ENCODE peak calls at places on chromosome 22, in ten cellular contexts. D is caudate nucleus, I is fibroblast of lung, C is aorta, K is thoracic aorta, S is Peyer's patch, H is Karpas-422, N is upper lobe of right lung, A is lower lobe of right lung, B is ovary. V is an unnamed sample.

GRCh38 chr22:48319321-48320047 is 1508.2 kb downstream of the BRD1 start:
- DNase-seq in H (no peak), S (no peak), D (no peak), I (no peak), B (peak), K (no peak), A (peak), C (no peak), N (peak), V (no peak)

GRCh38 chr22:31615940-31616314 is 46.1 kb downstream of the PISD start:
- DNase-seq in A (no peak), C (no peak), K (no peak), S (no peak), D (no peak), H (no peak), I (no peak), N (no peak), B (no peak), V (no peak)

GRCh38 chr22:29145321-29146072 is 60.2 kb upstream of the EMID1 start:
- DNase-seq in H (no peak), K (no peak), I (no peak), S (peak), C (no peak), D (no peak), N (no peak), A (no peak), B (no peak), V (no peak)

GRCh38 chr22:42813501-42813900 is 43.6 kb downstream of the ARFGAP3 start:
- DNase-seq in C (no peak), N (no peak), K (no peak), A (no peak), H (no peak), B (no peak), S (no peak), D (no peak), I (no peak), V (no peak)

GRCh38 chr22:32202539-32203180 is 2.2 kb downstream of the RFPL2 start:
- DNase-seq in N (peak), K (no peak), S (peak), C (no peak), I (peak), D (no peak), B (no peak), H (peak), A (peak), V (no peak)

GRCh38 chr22:29871684-29872083 is 11.3 kb upstream of the MTMR3 start:
- DNase-seq in C (no peak), N (no peak), A (no peak), K (no peak), D (peak), S (no peak), B (no peak), I (peak), H (no peak), V (no peak)

GRCh38 chr22:23380911-23381310 is 199.2 kb downstream of the IGLL1 start:
- DNase-seq in K (no peak), D (no peak), H (no peak), N (no peak), C (no peak), I (no peak), S (no peak), B (no peak), A (no peak), V (no peak)

GRCh38 chr22:48744283-48744641 is 1083.4 kb downstream of the BRD1 start:
- DNase-seq in K (no peak), I (no peak), B (no peak), S (no peak), H (no peak), N (peak), C (no peak), D (no peak), A (no peak), V (no peak)

GRCh38 chr22:19043111-19044085 is 78.8 kb downstream of the DGCR2 start:
- DNase-seq in K (no peak), A (peak), C (no peak), S (peak), I (peak), N (peak), D (no peak), H (no peak), B (no peak), V (no peak)

GRCh38 chr22:42883970-42884369 is 26.9 kb upstream of the ARFGAP3 start:
- DNase-seq in D (no peak), H (no peak), N (no peak), S (no peak), A (no peak), B (no peak), K (no peak), C (no peak), I (no peak), V (no peak)

DNA sequence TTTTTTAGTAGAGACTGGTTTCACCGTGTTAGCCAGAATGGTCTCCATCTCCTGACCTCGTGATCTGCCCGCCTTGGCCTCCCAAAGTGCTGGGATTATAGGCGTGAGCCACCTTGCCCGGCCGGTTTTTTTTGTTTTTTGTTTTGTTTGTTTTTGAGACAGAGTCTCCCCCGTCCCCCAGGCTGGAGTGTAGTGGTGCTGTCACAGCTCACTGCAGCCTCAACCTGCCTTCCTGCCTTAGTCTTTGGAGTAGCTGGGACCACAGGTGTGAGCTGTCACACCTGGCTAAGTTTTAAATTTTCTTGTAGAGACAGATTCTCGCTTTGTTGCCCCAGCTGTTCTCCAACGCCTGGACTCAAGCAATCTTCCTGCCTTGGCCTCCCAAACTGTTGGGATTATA is 3.2 kb downstream of the PPIL2 start:
- DNase-seq in D (no peak), C (no peak), H (no peak), B (no peak), I (no peak), A (no peak), N (no peak), K (no peak), S (no peak), V (no peak)
- H3K27ac ChIP-seq in D (no peak), C (no peak), H (no peak), B (no peak), I (no peak), A (no peak), N (no peak), K (no peak), S (no peak), V (no peak)

GRCh38 chr22:46776876-46777608 is 14.6 kb downstream of the TBC1D22A start:
- DNase-seq in H (peak), K (no peak), A (no peak), S (no peak), C (no peak), B (no peak), N (no peak), I (no peak), D (no peak), V (no peak)
- H3K27ac ChIP-seq in H (peak), K (no peak), A (peak), S (no peak), C (no peak), B (no peak), N (no peak), I (no peak), D (peak), V (no peak)

DNA sequence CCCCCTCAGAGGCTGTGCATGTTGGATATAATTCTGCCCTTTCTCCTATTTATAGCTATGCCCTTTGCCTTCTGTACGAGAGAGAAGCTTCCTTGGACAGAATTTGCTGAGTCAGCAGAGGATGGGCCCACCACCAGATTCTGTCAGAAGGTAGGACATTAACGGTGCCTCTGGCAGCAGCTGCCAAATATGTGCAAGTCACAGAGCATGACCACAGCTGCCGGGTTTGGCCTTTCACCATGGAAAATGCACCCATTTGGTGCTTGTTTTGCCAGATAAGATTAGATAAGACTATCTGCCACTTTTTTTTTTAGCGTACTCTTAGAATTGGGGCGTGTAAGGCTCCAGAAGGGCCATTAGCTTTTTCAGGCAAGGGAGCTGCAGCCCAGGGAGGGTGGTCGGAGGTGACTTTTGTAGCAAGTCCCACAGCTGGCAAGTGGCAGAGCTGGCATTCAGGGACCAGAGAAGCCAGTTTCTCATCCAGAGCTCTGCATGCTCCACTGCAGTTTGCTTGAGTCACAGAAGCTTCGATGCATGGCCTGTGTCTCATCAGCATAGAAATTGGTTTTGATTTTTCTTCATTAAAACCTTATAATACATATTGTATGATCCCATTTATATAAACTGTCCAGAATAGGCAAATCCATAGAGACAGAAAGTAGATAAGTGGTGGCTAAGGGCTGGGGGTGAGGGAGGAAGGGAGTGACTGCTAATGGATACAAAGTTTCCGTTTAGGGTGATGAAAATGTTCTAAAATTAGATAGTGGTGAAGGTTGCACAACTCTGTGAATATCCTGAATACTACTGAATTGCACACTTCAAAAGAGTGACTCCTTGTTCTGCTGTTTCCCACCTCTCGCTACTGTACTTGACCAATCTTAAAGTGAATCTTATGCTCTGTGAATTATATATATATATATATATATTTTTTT is 15.8 kb downstream of the UPB1 start:
- DNase-seq in S (peak), N (no peak), K (no peak), B (no peak), C (peak), I (peak), D (no peak), H (peak), A (no peak), V (no peak)
- H3K27ac ChIP-seq in S (no peak), N (no peak), K (no peak), B (no peak), C (no peak), I (no peak), D (no peak), H (peak), A (peak), V (no peak)

DNA sequence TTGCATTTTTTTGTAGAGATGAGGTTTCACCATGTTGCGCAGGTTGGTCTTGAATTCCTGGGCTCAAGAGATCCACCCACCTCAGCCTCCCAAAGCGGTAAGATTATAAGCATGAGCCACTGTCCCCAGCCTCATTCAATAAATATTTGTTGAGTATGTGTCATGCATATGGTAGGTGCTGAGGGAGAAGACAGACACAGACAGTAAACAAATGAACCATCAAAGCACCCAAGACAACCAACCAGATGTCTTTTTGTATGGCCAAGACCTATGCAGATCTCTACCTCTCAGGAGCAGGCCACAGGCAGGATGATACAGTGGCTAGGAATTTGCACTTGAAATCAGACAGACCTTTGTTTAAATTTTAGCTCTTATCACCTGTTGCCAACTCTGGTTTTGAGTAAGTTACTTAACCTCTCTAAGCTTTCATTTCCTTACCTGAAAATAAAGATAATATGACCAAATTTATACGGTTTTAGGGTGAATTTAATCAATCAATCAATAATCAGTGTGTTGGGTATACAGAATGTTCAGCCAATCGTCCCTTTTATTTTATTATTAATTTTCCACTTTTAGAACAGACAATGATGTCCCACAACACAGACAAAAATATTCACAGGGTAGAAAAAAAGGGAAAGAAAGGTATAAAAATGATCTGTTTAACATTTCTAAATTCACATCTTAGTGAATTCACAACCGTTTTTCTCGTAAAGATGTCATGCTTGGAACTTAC is 128.2 kb downstream of the SGSM3 start:
- DNase-seq in N (no peak), D (no peak), S (no peak), H (no peak), C (no peak), B (no peak), I (peak), K (no peak), A (no peak), V (no peak)
- H3K27ac ChIP-seq in N (peak), D (no peak), S (no peak), H (peak), C (no peak), B (no peak), I (peak), K (peak), A (peak), V (no peak)

GRCh38 chr22:45787770-45788169 is 116.1 kb downstream of the ATXN10 start:
- DNase-seq in C (no peak), S (no peak), B (no peak), A (no peak), D (no peak), I (no peak), N (no peak), H (no peak), K (no peak), V (no peak)

GRCh38 chr22:45783021-45783420 is 111.4 kb downstream of the ATXN10 start:
- DNase-seq in S (no peak), B (no peak), D (no peak), A (no peak), N (no peak), I (no peak), H (peak), C (no peak), K (no peak), V (no peak)

GRCh38 chr22:45783690-45784089 is 112.1 kb downstream of the ATXN10 start:
- DNase-seq in I (no peak), A (no peak), K (no peak), B (no peak), C (no peak), N (no peak), H (no peak), S (no peak), D (no peak), V (no peak)

GRCh38 chr22:45784357-45785277 is 113.0 kb downstream of the ATXN10 start:
- DNase-seq in K (no peak), C (no peak), I (no peak), N (no peak), S (no peak), H (peak), B (no peak), D (no peak), A (no peak), V (no peak)

GRCh38 chr22:45785458-45785857 is 113.8 kb downstream of the ATXN10 start:
- DNase-seq in B (no peak), S (no peak), K (no peak), D (no peak), I (peak), H (peak), N (no peak), C (no peak), A (no peak), V (no peak)
- H3K27ac ChIP-seq in B (no peak), S (no peak), K (no peak), D (no peak), I (no peak), H (peak), N (no peak), C (no peak), A (no peak), V (no peak)

V was measured in substantia nigra.